ENCODE peak calls at places on chromosomes 3 and 15, in five cellular contexts. C is hepatocyte, X is Peyer's patch, I is WTC11, S is GM23338. Y is an unnamed sample.

GRCh38 chr3:101796076-101796475 is 17.1 kb downstream of the NXPE3 start:
- DNase-seq in X (no peak), S (no peak), C (no peak), I (no peak), Y (no peak)

GRCh38 chr3:27726240-27726639 is 4.1 kb upstream of the EOMES start:
- DNase-seq in S (peak), C (no peak), X (no peak), I (no peak), Y (no peak)

GRCh38 chr15:48177383-48177874 is 666 bp downstream of the MYEF2 start:
- DNase-seq in S (peak), X (peak), C (peak), I (no peak), Y (no peak)

GRCh38 chr15:39621210-39621609 is 40.3 kb downstream of the THBS1 start:
- DNase-seq in X (no peak), C (no peak), I (no peak), S (no peak), Y (no peak)

GRCh38 chr3:45537960-45538640 is 56.5 kb upstream of the LIMD1 start:
- DNase-seq in C (peak), S (no peak), I (no peak), X (no peak), Y (no peak)

GRCh38 chr15:36529296-36530011 is 50.0 kb upstream of the CDIN1 start:
- DNase-seq in I (no peak), X (no peak), S (no peak), C (no peak), Y (no peak)

GRCh38 chr15:67468431-67468830 is 52.5 kb upstream of the C15orf61 start:
- DNase-seq in X (no peak), I (no peak), C (no peak), S (no peak), Y (no peak)

GRCh38 chr3:18222686-18223085 is 202.5 kb downstream of the SATB1 start:
- DNase-seq in C (no peak), S (no peak), I (no peak), X (no peak), Y (no peak)

GRCh38 chr3:194661946-194662345 is 10.0 kb downstream of the LSG1 start:
- DNase-seq in S (no peak), C (no peak), I (no peak), X (no peak), Y (no peak)

GRCh38 chr3:17144665-17144993 is 259.9 kb downstream of the PLCL2 start:
- DNase-seq in I (no peak), S (no peak), C (no peak), X (no peak), Y (no peak)

GRCh38 chr3:71532639-71533395 is 50.7 kb downstream of the FOXP1 start:
- DNase-seq in I (no peak), X (no peak), C (no peak), S (no peak), Y (no peak)

GRCh38 chr15:57618325-57618724 is 26.6 kb downstream of the MYZAP start:
- DNase-seq in I (no peak), C (no peak), S (no peak), X (no peak), Y (no peak)

GRCh38 chr15:49989498-49989897 is 129.5 kb downstream of the ATP8B4 start:
- DNase-seq in S (no peak), X (no peak), I (no peak), C (no peak), Y (no peak)

GRCh38 chr3:70108072-70108471 is 108.5 kb downstream of the SAMMSON start:
- DNase-seq in S (peak), I (peak), X (no peak), C (peak), Y (no peak)

GRCh38 chr3:139093840-139094239 is 49.1 kb upstream of the PRR23C start:
- DNase-seq in X (no peak), S (no peak), I (no peak), C (no peak), Y (no peak)

GRCh38 chr3:182740710-182741109 is 52.6 kb upstream of the ATP11B start:
- DNase-seq in I (no peak), X (no peak), S (no peak), C (peak), Y (no peak)

GRCh38 chr3:172061724-172062184 is 22.4 kb downstream of the FNDC3B start:
- DNase-seq in I (no peak), X (peak), S (no peak), C (peak), Y (no peak)

GRCh38 chr15:85757073-85757938 is 37.4 kb downstream of the KLHL25 start:
- DNase-seq in X (no peak), C (no peak), I (no peak), S (no peak), Y (no peak)

GRCh38 chr15:63560741-63561448 is 36.3 kb upstream of the FBXL22 start:
- DNase-seq in S (peak), X (no peak), C (no peak), I (no peak), Y (no peak)

GRCh38 chr3:9028134-9028533 is 64.9 kb upstream of the RAD18 start:
- DNase-seq in S (no peak), C (peak), I (no peak), X (peak), Y (no peak)

GRCh38 chr3:129352045-129352444 is 73.4 kb downstream of the HMCES start:
- DNase-seq in C (no peak), I (peak), X (no peak), S (peak), Y (no peak)

GRCh38 chr15:88376574-88377174 is 90.5 kb downstream of the MRPL46 start:
- DNase-seq in S (no peak), C (no peak), I (no peak), X (no peak), Y (no peak)

GRCh38 chr3:188194327-188194726 is 40.4 kb downstream of the LPP start:
- DNase-seq in I (no peak), X (no peak), S (no peak), C (no peak), Y (no peak)

GRCh38 chr3:57992430-57993213 is 15.6 kb upstream of the FLNB start:
- DNase-seq in S (no peak), I (no peak), X (no peak), C (peak), Y (no peak)

GRCh38 chr3:77150759-77151158 is 110.9 kb downstream of the ROBO2 start:
- DNase-seq in C (no peak), S (no peak), I (no peak), X (no peak), Y (no peak)

GRCh38 chr15:78740904-78741274 is 70.4 kb downstream of the ADAMTS7 start:
- DNase-seq in C (no peak), X (no peak), I (no peak), S (no peak), Y (no peak)

GRCh38 chr15:37789881-37790280 is 144.6 kb upstream of the TMCO5A start:
- DNase-seq in C (no peak), I (no peak), X (no peak), S (no peak), Y (no peak)

GRCh38 chr3:106068795-106069194 is 200.0 kb upstream of the CBLB start:
- DNase-seq in I (no peak), X (no peak), S (no peak), C (no peak), Y (no peak)

GRCh38 chr3:45884368-45885201 is 1.8 kb upstream of the CCR9 start:
- DNase-seq in S (no peak), C (no peak), I (no peak), X (no peak), Y (no peak)

GRCh38 chr3:141421639-141422319 is 53.5 kb downstream of the ZBTB38 start:
- DNase-seq in C (no peak), I (no peak), S (no peak), X (no peak), Y (no peak)

GRCh38 chr3:35598804-35599203 is 40.5 kb upstream of the ARPP21 start:
- DNase-seq in X (no peak), S (no peak), I (no peak), C (no peak), Y (no peak)

GRCh38 chr15:62455441-62455921 is 290.4 kb upstream of the C2CD4B start:
- DNase-seq in S (no peak), C (no peak), X (no peak), I (no peak), Y (no peak)

GRCh38 chr15:73691398-73691797 is 7.2 kb downstream of the CD276 start:
- DNase-seq in I (peak), S (peak), X (no peak), C (peak), Y (no peak)
- TF ChIP-seq CTCF in I (no peak), S (peak), X (no peak), C (peak), Y (no peak)

GRCh38 chr15:74375303-74375693 is 7.9 kb upstream of the CYP11A1 start:
- DNase-seq in S (peak), I (peak), X (peak), C (peak), Y (peak)

GRCh38 chr15:74373731-74374647 is 6.5 kb upstream of the CYP11A1 start:
- DNase-seq in C (peak), I (peak), X (peak), S (peak), Y (peak)

GRCh38 chr15:74373056-74373650 is 5.7 kb upstream of the CYP11A1 start:
- DNase-seq in S (no peak), X (no peak), I (no peak), C (no peak), Y (no peak)

GRCh38 chr15:74376226-74376625 is 8.8 kb upstream of the CYP11A1 start:
- DNase-seq in I (no peak), S (no peak), X (no peak), C (no peak), Y (no peak)

DNA sequence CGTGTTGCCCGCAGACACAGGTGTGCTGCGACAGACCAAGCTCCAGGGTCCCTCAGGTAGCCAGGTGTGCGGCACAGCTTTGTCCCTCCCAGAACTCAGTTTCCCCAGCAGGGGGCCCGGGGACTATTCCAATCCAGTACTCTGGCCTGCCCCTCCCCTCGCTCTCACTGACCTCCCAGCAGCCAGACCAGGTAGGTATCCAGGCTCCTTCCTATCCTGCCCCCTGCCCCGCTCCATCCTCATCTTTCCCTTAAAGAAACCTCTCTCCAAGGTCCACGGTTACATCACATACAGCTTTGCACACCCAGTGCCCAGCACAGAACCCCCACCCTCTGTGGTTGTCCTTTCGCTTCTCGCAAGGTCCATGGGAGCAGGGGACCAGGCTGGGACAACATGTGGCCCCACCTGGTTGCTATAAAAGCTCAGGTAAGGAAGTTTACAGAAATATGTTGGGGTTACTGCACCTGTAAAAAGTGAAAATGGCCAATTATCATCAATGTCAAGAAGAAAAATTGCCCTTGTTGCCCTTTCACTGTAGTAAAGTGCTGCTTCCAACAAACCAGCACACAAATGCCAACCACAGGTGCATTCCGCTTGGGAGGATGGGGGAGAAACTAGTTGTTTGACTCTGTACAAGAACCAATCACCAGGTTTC is 7.3 kb upstream of the CYP11A1 start:
- DNase-seq in X (no peak), I (peak), S (peak), C (no peak), Y (no peak)
- TF ChIP-seq CTCF in X (no peak), I (no peak), S (peak), C (no peak), Y (no peak)

DNA sequence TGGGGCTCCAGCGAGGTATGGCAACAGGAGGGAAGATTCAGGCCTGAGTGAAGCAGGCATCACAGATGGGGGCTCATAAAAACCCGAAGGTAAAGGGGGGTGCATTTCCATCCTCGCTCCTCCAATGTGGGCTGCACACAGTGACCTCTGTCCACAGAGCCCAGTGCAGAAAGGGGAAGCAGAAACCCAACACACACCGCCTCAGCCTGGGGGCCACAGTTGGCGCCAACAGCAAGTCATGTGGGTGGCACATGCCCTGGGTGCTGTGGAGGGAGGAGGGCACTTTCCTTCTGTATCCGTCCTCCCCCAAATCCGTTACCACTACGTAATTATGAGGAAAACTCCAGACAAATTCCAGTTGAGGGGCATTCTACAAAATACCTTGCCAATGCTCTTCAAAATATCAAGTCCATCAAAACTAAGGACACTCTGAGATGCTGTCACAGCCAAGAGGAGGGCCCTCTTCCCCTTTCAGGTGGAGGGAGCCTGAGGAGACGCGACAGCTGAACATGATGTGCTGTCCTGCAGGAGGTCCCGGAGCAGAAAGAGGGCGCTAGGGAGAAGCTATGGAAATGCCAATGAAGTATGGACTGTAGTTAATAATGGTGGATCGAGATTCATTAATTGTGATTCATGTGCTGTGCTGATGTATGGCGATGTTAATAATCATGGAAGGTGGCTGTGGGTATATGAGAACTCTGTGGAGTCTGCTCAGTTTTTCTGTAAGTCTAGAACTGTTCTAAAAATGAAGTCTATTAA is 16.4 kb downstream of the APBA2 start:
- DNase-seq in I (peak), X (no peak), C (no peak), S (peak), Y (no peak)
- TF ChIP-seq CTCF in I (peak), X (no peak), C (no peak), S (peak), Y (no peak)

GRCh38 chr3:152260529-152260928 is 8.2 kb upstream of the MBNL1 start:
- DNase-seq in X (no peak), C (no peak), I (no peak), S (no peak), Y (no peak)

GRCh38 chr3:152259480-152259879 is 9.2 kb upstream of the MBNL1 start:
- DNase-seq in X (no peak), S (no peak), I (no peak), C (no peak), Y (no peak)

GRCh38 chr3:152263711-152264110 is 5.0 kb upstream of the MBNL1 start:
- DNase-seq in I (no peak), C (no peak), X (no peak), S (no peak), Y (no peak)

GRCh38 chr3:152260026-152260425 is 8.7 kb upstream of the MBNL1 start:
- DNase-seq in S (no peak), C (no peak), I (no peak), X (no peak), Y (no peak)

DNA sequence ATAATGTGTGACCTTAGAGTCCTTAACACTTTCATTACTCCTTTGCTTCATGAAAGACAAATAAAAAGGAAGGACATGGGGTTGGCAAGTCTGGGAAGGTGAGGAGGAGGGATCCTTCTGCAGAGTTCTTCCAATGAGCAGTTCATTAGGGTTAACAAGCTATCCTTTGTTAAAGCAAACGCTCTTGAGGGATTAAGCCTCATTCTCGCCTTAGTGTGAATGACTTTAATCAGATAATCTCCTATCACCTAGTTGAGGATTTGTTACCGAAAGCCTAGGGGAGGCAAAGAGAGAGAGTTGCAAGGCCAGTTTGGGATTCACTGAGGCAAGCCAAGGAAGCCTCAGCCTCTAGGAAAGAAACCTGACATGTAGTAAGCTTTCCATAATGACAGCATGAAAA is 7.4 kb upstream of the MBNL1 start:
- DNase-seq in S (no peak), I (no peak), X (no peak), C (no peak), Y (no peak)
- TF ChIP-seq CTCF in S (no peak), I (no peak), X (no peak), C (no peak), Y (no peak)

DNA sequence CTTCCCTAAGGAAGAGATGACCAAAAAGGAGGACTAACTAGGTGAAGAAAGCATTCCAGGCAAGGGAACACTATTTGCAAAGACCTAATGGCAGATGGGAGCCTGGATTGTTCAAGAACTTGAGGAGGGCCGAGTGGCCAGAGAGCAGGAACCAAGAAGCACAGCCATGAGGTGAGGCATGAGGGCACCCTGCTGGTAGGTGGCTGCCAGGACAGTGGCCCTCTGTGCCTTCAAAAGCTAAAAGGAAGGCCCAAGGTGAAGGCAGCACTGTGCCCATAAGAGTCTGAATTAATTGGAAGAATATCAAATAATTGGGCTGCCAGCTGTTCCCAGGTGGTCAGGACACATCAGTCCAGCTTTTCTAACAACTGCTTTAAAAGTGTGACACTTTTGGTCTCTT is 27.9 kb upstream of the CTDSPL start:
- DNase-seq in X (no peak), C (no peak), S (peak), I (no peak), Y (no peak)
- TF ChIP-seq CTCF in X (no peak), C (no peak), S (peak), I (no peak), Y (no peak)

GRCh38 chr3:49120438-49121135 is at the start of gene USP19:
- DNase-seq in I (peak), S (peak), X (peak), C (peak), Y (peak)
- TF ChIP-seq CTCF in I (no peak), S (no peak), X (no peak), C (no peak), Y (no peak)

GRCh38 chr15:100690786-100691160 is 88.4 kb downstream of the ASB7 start:
- DNase-seq in C (no peak), I (no peak), X (no peak), S (no peak), Y (no peak)

GRCh38 chr15:100689500-100689899 is 87.1 kb downstream of the ASB7 start:
- DNase-seq in I (no peak), C (no peak), X (no peak), S (no peak), Y (no peak)

GRCh38 chr15:100691321-100691720 is 88.9 kb downstream of the ASB7 start:
- DNase-seq in S (no peak), I (no peak), C (no peak), X (no peak), Y (no peak)

GRCh38 chr15:100688549-100689120 is 86.2 kb downstream of the ASB7 start:
- DNase-seq in C (no peak), I (no peak), X (no peak), S (no peak), Y (no peak)

GRCh38 chr15:100690032-100690785 is 87.8 kb downstream of the ASB7 start:
- DNase-seq in X (no peak), I (no peak), S (no peak), C (no peak), Y (no peak)
- TF ChIP-seq CTCF in X (no peak), I (no peak), S (no peak), C (no peak), Y (no peak)

Y was measured in activated B cell treated with CpG ODN at 0.5 μM for 24 hours.